ENCODE peak calls at places on chromosomes 4 and X, in seven cellular contexts. M is left ventricle myocardium inferior, J is osteocyte, D is tibial artery, P is cardiac muscle cell, R is neural progenitor cell, K is mucosa of descending colon. S is an unnamed sample.

GRCh38 chr4:30386266-30386895 is 333.8 kb upstream of the PCDH7 start:
- DNase-seq in M (no peak), J (no peak), D (no peak), P (no peak), R (no peak), K (no peak), S (no peak)

GRCh38 chr4:127632420-127633403 is at the start of gene INTU:
- DNase-seq in M (peak; percentile 92), J (peak; percentile 96), D (peak; percentile 96), P (peak; percentile 98), R (peak; percentile 97), K (peak; percentile 95), S (peak; percentile 80)

GRCh38 chr4:47798165-47798564 is 39.7 kb downstream of the CORIN start:
- DNase-seq in M (no peak), J (no peak), D (no peak), P (no peak), R (no peak), K (no peak), S (no peak)

GRCh38 chr4:14445882-14446281 is 556.4 kb upstream of the CPEB2 start:
- DNase-seq in M (no peak), J (no peak), D (no peak), P (no peak), R (no peak), K (no peak), S (no peak)

GRCh38 chr4:147361726-147362125 is 119.2 kb upstream of the EDNRA start:
- DNase-seq in M (no peak), J (no peak), D (peak; percentile 70), P (peak; percentile 44), R (no peak), K (peak; percentile 80), S (no peak)

GRCh38 chrX:40855411-40855810 is 120.1 kb upstream of the MED14 start:
- DNase-seq in M (no peak), J (no peak), D (no peak), P (no peak), R (no peak), K (no peak), S (no peak)

GRCh38 chr4:107094332-107094731 is 58.2 kb upstream of the DKK2 start:
- DNase-seq in M (no peak), J (no peak), D (no peak), P (peak; percentile 7), R (no peak), K (no peak), S (no peak)

GRCh38 chr4:39978904-39979303 is 1.2 kb upstream of the PDS5A start:
- DNase-seq in M (no peak), J (no peak), D (no peak), P (no peak), R (no peak), K (no peak), S (no peak)

GRCh38 chrX:154486052-154486395 is 391 bp downstream of the UBL4A start:
- DNase-seq in M (peak; percentile 43), J (peak; percentile 83), D (no peak), P (peak; percentile 14), R (no peak), K (peak; percentile 36), S (no peak)

GRCh38 chr4:704198-704891 is 1.3 kb upstream of the PCGF3 start:
- DNase-seq in M (no peak), J (peak; percentile 85), D (no peak), P (no peak), R (no peak), K (no peak), S (no peak)

GRCh38 chr4:80321776-80322175 is 13.8 kb upstream of the CFAP299 start:
- DNase-seq in M (no peak), J (no peak), D (no peak), P (no peak), R (no peak), K (no peak), S (no peak)

GRCh38 chrX:74286950-74287349 is 17.0 kb upstream of the ZCCHC13 start:
- DNase-seq in M (no peak), J (no peak), D (no peak), P (no peak), R (no peak), K (no peak), S (no peak)

GRCh38 chrX:43813898-43814297 is 68.4 kb downstream of the MAOB start:
- DNase-seq in M (no peak), J (no peak), D (no peak), P (peak; percentile 30), R (peak; percentile 59), K (peak; percentile 16), S (no peak)
- TF ChIP-seq CTCF in M (no peak), J (no peak), D (no peak), P (no peak), R (peak; percentile 53), K (no peak), S (no peak)

GRCh38 chr4:169416461-169416860 is 145.7 kb upstream of the SH3RF1 start:
- DNase-seq in M (no peak), J (no peak), D (no peak), P (no peak), R (no peak), K (no peak), S (no peak)

GRCh38 chr4:169412046-169412445 is 141.3 kb upstream of the SH3RF1 start:
- DNase-seq in M (no peak), J (no peak), D (no peak), P (no peak), R (no peak), K (no peak), S (no peak)

GRCh38 chr4:169407217-169407845 is 136.6 kb upstream of the SH3RF1 start:
- DNase-seq in M (no peak), J (no peak), D (no peak), P (peak; percentile 86), R (no peak), K (no peak), S (no peak)

GRCh38 chr4:169414913-169415312 is 144.2 kb upstream of the SH3RF1 start:
- DNase-seq in M (no peak), J (no peak), D (no peak), P (no peak), R (no peak), K (no peak), S (no peak)

DNA sequence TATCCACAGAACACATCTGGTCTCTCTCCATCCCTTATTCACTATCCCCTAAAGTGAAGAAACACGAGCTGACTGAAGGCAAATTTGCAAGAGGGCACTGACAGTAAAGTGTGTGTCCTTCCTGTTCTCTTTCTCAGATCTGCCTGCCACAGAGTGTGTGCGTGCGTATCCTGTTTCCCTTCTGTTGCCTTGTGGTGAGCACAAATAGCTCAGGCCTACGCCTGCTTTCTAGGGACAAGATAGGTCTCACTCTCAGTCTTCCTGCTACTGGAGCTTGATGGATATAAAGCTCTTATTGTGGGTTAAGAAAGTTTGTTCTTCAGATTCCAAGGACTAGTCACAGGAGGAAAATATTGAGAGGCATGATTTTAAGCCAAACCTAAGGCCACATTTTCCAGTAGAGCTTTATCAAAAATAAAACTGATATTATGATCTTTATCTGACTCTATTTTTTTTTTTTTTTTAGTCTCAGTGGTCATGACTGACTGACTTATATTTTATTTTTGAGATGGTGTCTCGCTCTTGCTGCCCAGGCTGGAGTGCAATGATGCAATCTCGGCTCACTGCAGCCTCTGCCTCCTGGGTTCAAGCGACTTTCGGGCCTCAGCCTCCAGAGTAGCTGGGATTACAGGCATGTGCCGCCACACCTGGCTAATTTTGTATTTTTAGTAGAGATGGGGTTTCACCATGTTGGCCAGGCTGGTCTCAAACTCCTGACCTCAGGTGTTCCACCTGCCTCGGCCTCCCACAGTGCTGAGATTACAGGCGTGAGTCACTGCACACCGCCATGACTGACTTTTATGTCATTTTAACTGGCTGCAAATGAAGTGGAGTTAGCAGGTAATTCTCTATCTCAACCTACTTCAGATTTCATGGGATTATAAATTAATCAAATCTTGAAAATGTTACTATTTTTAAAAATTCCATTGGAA is 140.3 kb upstream of the SH3RF1 start:
- DNase-seq in M (no peak), J (no peak), D (no peak), P (peak; percentile 36), R (peak; percentile 32), K (peak; percentile 40), S (no peak)
- TF ChIP-seq CTCF in M (no peak), J (no peak), D (no peak), P (no peak), R (no peak), K (no peak), S (no peak)

GRCh38 chrX:112148397-112148796 is 65.8 kb upstream of the TRPC5 start:
- DNase-seq in M (no peak), J (no peak), D (no peak), P (no peak), R (no peak), K (no peak), S (no peak)

GRCh38 chrX:112147206-112147605 is 64.6 kb upstream of the TRPC5 start:
- DNase-seq in M (no peak), J (no peak), D (no peak), P (peak; percentile 47), R (peak; percentile 63), K (no peak), S (peak; percentile 15)
- TF ChIP-seq CTCF in M (peak; percentile 42), J (peak; percentile 35), D (no peak), P (peak; percentile 18), R (peak; percentile 75), K (no peak), S (peak; percentile 69)

GRCh38 chrX:1361275-1361674 is 24.7 kb downstream of the IL3RA start:
- DNase-seq in M (no peak), J (no peak), D (no peak), P (no peak), R (no peak), K (no peak), S (no peak)

GRCh38 chrX:1360171-1360570 is 23.6 kb downstream of the IL3RA start:
- DNase-seq in M (no peak), J (no peak), D (no peak), P (no peak), R (no peak), K (no peak), S (no peak)

GRCh38 chrX:1359477-1359873 is 22.9 kb downstream of the IL3RA start:
- DNase-seq in M (no peak), J (no peak), D (no peak), P (no peak), R (no peak), K (no peak), S (no peak)

GRCh38 chrX:1358793-1359476 is 22.4 kb downstream of the IL3RA start:
- DNase-seq in M (no peak), J (no peak), D (no peak), P (no peak), R (no peak), K (no peak), S (no peak)

DNA sequence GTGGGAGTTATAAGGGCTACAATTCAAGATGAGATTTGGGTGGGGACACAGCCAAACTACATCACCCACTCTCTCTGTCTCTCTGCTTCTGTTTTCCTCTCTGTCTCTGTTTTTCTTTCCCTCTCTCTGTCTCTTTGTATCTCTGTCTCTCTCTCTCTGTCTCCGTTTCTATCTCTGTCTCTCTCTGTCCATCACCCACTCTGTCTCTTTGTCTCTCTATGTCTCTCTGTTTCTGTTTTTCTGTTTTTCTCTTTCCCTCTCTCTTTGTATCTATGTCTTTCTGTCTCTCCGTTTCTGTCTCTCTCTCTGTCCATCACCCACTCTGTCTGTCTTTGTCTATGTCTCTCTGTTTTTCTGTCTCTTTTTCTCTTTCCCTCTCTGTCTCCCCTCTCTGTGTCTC is 25.3 kb downstream of the IL3RA start:
- DNase-seq in M (no peak), J (no peak), D (no peak), P (no peak), R (no peak), K (no peak), S (no peak)
- TF ChIP-seq CTCF in M (no peak), J (no peak), D (no peak), P (no peak), R (no peak), K (no peak), S (no peak)

GRCh38 chr4:124079174-124079780 is 633.3 kb downstream of the ANKRD50 start:
- DNase-seq in M (no peak), J (no peak), D (no peak), P (no peak), R (no peak), K (no peak), S (no peak)
- TF ChIP-seq CTCF in M (no peak), J (no peak), D (no peak), P (no peak), R (no peak), K (no peak), S (no peak)